ENCODE peak calls at places on chromosomes 3 and 15, in four cellular contexts. P, Z, N and K are unnamed samples. For H3K4me1, the result is how much of the 10 kb centered on the place peaks cover.

GRCh38 chr3:45464336-45464809 is 76.0 kb downstream of the LARS2 start:
- DNase-seq in P (no peak), N (peak), Z (no peak), K (peak)

GRCh38 chr3:176916777-176917176 is 280.5 kb downstream of the TBL1XR1 start:
- DNase-seq in Z (no peak), N (peak), P (no peak), K (no peak)

GRCh38 chr3:141728355-141728892 is 9.7 kb upstream of the RNF7 start:
- DNase-seq in Z (no peak), P (no peak), N (no peak), K (no peak)

GRCh38 chr3:36907911-36908646 is 36.8 kb downstream of the TRANK1 start:
- DNase-seq in N (peak), P (no peak), Z (peak), K (peak)

GRCh38 chr15:85150130-85150480 is 168.4 kb downstream of the PDE8A start:
- DNase-seq in P (no peak), Z (no peak), N (no peak), K (no peak)

GRCh38 chr3:30282052-30282708 is 324.2 kb upstream of the TGFBR2 start:
- DNase-seq in N (no peak), P (no peak), Z (no peak), K (no peak)

GRCh38 chr3:51002495-51002894 is 327.8 kb downstream of the DOCK3 start:
- DNase-seq in Z (no peak), N (no peak), P (no peak), K (no peak)

GRCh38 chr3:134031620-134031915 is 1.8 kb upstream of the SLCO2A1 start:
- DNase-seq in P (no peak), N (no peak), Z (no peak), K (no peak)

GRCh38 chr15:90097475-90097874 is 4.8 kb downstream of the IDH2 start:
- DNase-seq in P (no peak), N (no peak), Z (no peak), K (peak)

GRCh38 chr3:170740726-170741591 is 129.0 kb downstream of the RPL22L1 start:
- DNase-seq in N (peak), Z (peak), P (peak), K (no peak)

DNA sequence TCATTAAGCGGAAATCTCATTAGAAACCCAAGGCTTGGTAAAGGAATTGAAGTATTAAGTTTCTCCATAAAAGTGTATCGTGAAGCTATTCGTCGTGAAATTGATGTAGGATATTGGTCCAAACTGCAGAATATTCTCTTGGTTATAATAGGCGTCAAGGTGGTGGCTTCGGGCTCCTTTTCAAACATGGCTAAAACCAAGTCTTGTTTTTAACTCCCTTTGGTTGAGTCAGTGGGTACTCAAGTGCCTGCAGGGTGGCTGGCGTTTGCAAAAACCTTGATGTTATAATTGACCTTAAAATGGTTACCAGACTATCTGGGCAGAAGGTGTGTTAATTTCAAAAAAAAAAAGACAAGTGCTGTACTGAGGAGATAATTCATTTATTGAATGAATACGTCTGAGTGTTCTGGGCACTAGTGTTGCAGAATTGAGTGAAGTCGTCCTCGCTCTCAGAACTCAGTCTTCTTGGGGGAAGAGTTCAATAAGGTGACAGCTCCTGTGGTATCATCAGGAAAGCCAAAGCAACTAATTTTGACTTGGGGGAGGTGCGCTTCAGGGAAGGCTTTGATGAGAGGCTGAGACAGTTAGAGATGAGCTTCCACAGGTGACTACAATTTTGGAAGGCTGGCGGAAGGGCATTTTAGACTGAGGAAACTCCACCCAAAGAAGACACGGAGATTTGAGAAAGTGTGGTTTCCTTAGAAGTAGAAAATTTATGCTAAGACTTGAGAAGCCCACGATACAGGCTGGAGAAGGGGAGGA is 1.6 kb downstream of the UBE2Q2 start:
- DNase-seq in N (peak), Z (no peak), P (no peak), K (no peak)
- H3K4me1 ChIP-seq in N (under half), Z (under half), P (under half), K (under half)

DNA sequence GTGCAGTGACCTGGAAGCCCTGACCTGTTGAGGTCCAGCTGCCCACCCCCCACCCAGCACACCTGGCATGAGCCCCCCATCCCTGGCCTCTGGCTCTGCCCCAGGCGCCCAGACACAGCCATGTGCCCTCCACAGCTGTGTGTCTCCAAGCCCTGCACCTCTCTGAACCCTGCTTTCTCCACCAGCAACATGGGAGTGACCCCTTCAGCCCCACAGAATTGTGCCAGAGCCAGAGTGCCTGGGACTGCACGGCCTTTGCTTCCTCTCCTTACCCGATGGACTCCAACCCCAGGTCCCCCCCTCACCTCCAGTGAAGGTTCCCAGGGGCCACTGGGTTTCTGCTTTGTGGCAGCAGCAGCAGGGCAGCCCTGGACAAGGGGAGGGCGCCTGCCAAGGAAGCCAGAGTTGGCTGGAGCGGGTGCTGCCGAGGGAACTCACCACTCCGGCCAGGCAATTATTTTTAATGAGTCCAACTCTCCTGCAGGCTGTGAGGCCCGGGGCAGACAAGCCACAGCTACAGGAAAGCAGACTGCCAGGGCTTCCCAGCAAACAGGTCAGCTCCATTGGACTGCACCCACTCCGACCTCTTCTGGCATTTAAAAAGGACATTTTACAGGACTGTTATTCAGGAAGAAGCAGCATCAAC is 24.1 kb downstream of the PRR20G start:
- DNase-seq in Z (no peak), N (no peak), P (no peak), K (no peak)
- H3K4me1 ChIP-seq in Z (under half), N (under half), P (under half), K (under half)

GRCh38 chr3:72995337-72995736 is 1.3 kb upstream of the PPP4R2 start:
- DNase-seq in Z (no peak), N (peak), P (no peak), K (no peak)

GRCh38 chr3:72996121-72996472 is 514 bp upstream of the PPP4R2 start:
- DNase-seq in P (no peak), Z (peak), N (peak), K (no peak)

GRCh38 chr3:72998489-72998888 is 1.9 kb downstream of the PPP4R2 start:
- DNase-seq in Z (no peak), P (no peak), N (no peak), K (no peak)

GRCh38 chr3:72996473-72997333 is at the start of gene PPP4R2:
- DNase-seq in P (peak), N (peak), Z (peak), K (peak)

GRCh38 chr3:72997421-72997961 is 880 bp downstream of the PPP4R2 start:
- DNase-seq in N (peak), Z (no peak), P (no peak), K (peak)
- H3K4me1 ChIP-seq in N (under half), Z (under half), P (under half), K (under half)

GRCh38 chr3:194279106-194279505 is 72.0 kb downstream of the CPN2 start:
- DNase-seq in P (peak), Z (no peak), N (no peak), K (no peak)
- H3K4me1 ChIP-seq in P (half or more), Z (under half), N (under half), K (under half)